ENCODE peak calls at places on chromosomes 1 and 21, in ten cellular contexts. L, X, T, E, G, I, R, V, Z and D are unnamed samples.

GRCh38 chr1:153538315-153538821 is 2.4 kb downstream of the S100A5 start:
- DNase-seq in G (peak; percentile 17), V (no peak), R (peak; percentile 73), Z (peak; percentile 66), T (peak; percentile 45), E (no peak), L (no peak), X (no peak), I (no peak), D (no peak)

GRCh38 chr21:21232320-21232719 is 234.1 kb downstream of the NCAM2 start:
- DNase-seq in G (no peak), V (peak; percentile 72), L (peak; percentile 18), R (peak; percentile 32), T (no peak), I (no peak), E (no peak), Z (peak; percentile 69), X (no peak), D (no peak)

GRCh38 chr1:15332525-15332924 is 77.2 kb upstream of the EFHD2 start:
- DNase-seq in L (no peak), E (no peak), T (no peak), I (no peak), G (no peak), Z (no peak), V (no peak), R (peak; percentile 50), X (no peak), D (no peak)

GRCh38 chr1:51189421-51190073 is 46.5 kb upstream of the RNF11 start:
- DNase-seq in G (peak; percentile 79), V (peak; percentile 84), X (peak; percentile 73), L (peak; percentile 5), E (peak; percentile 8), R (peak; percentile 70), Z (peak; percentile 81), T (peak; percentile 47), I (peak; percentile 55), D (no peak)

GRCh38 chr1:3031401-3032221 is 10.3 kb downstream of the ACTRT2 start:
- DNase-seq in X (no peak), G (no peak), I (no peak), Z (no peak), E (no peak), R (no peak), T (no peak), V (no peak), L (no peak), D (peak; percentile 59)

GRCh38 chr1:202365092-202365815 is 16.8 kb downstream of the PPP1R12B start:
- DNase-seq in X (no peak), Z (peak; percentile 42), E (no peak), T (no peak), L (no peak), I (no peak), R (peak; percentile 56), V (peak; percentile 54), G (no peak), D (no peak)

GRCh38 chr1:69700770-69701169 is 133.0 kb downstream of the LRRC7 start:
- DNase-seq in E (no peak), R (peak; percentile 40), V (peak; percentile 28), X (no peak), Z (peak; percentile 6), T (no peak), L (no peak), G (peak; percentile 30), I (no peak), D (no peak)

GRCh38 chr1:163720294-163720693 is 398.5 kb downstream of the NUF2 start:
- DNase-seq in X (no peak), R (no peak), G (no peak), V (no peak), I (no peak), L (no peak), T (no peak), E (no peak), Z (no peak), D (no peak)

GRCh38 chr1:173173388-173173787 is 33.7 kb downstream of the TNFSF4 start:
- DNase-seq in T (no peak), L (no peak), E (no peak), I (no peak), G (no peak), X (no peak), Z (no peak), R (no peak), V (no peak), D (no peak)

GRCh38 chr1:205565799-205566198 is 61.3 kb downstream of the CDK18 start:
- DNase-seq in L (no peak), V (no peak), G (no peak), R (no peak), X (no peak), E (no peak), Z (no peak), I (peak; percentile 31), T (no peak), D (peak; percentile 6)

GRCh38 chr1:247647864-247648263 is 31.7 kb downstream of the OR13G1 start:
- DNase-seq in Z (no peak), R (no peak), L (peak; percentile 17), E (no peak), I (no peak), G (no peak), X (no peak), T (no peak), V (no peak), D (no peak)

GRCh38 chr21:35147439-35147838 is 98.3 kb upstream of the RUNX1 start:
- DNase-seq in V (no peak), Z (no peak), T (no peak), I (no peak), R (peak; percentile 54), G (no peak), X (no peak), E (no peak), L (no peak), D (no peak)

GRCh38 chr1:23784846-23785245 is 6.1 kb upstream of the LYPLA2 start:
- DNase-seq in V (no peak), R (no peak), X (no peak), G (no peak), Z (no peak), I (no peak), T (no peak), L (no peak), E (no peak), D (no peak)

GRCh38 chr1:153608742-153609584 is 4.0 kb downstream of the S100A16 start:
- DNase-seq in T (peak; percentile 76), V (peak; percentile 95), Z (peak; percentile 98), L (peak; percentile 44), G (no peak), R (peak; percentile 99), X (no peak), E (no peak), I (no peak), D (peak; percentile 84)

GRCh38 chr1:179661018-179661417 is 69.4 kb downstream of the TDRD5 start:
- DNase-seq in Z (no peak), G (no peak), I (no peak), X (no peak), L (no peak), V (no peak), E (no peak), T (no peak), R (no peak), D (no peak)

GRCh38 chr1:89198500-89199072 is at the start of gene GBP4:
- DNase-seq in R (peak; percentile 80), X (peak; percentile 38), Z (peak; percentile 11), G (peak; percentile 84), E (peak; percentile 36), V (peak; percentile 45), L (no peak), T (peak; percentile 63), I (peak; percentile 67), D (peak; percentile 70)

GRCh38 chr1:110607663-110608230 is 1.6 kb upstream of the KCNA2 start:
- DNase-seq in X (no peak), L (peak; percentile 9), Z (no peak), R (no peak), I (peak; percentile 39), E (no peak), G (no peak), T (no peak), V (no peak), D (no peak)

GRCh38 chr1:232627645-232628334 is 2.1 kb downstream of the SIPA1L2 start:
- DNase-seq in V (peak; percentile 42), E (no peak), I (no peak), G (peak; percentile 34), X (peak; percentile 21), T (no peak), Z (peak; percentile 39), L (no peak), R (peak; percentile 72), D (no peak)

GRCh38 chr1:157043685-157044084 is 1.9 kb downstream of the ARHGEF11 start:
- DNase-seq in E (no peak), V (no peak), T (no peak), R (no peak), Z (no peak), G (no peak), L (no peak), I (no peak), X (no peak), D (no peak)